ENCODE peak calls at places on chromosomes 5 and 9, in four cellular contexts. J is CD4-positive, CD25-positive, alpha-beta regulatory T cell; O is NCI-H1105; D is left ventricle myocardium superior. E is an unnamed sample.

GRCh38 chr9:114099523-114100270 is 605 bp upstream of the KIF12 start:
- DNase-seq in J (no peak), O (no peak), D (no peak), E (no peak)

GRCh38 chr5:174300118-174300940 is 254.8 kb downstream of the NSG2 start:
- DNase-seq in J (no peak), O (no peak), D (no peak), E (no peak)

GRCh38 chr5:142109356-142110045 is 922 bp downstream of the NDFIP1 start:
- DNase-seq in J (peak; percentile 75), O (no peak), D (no peak), E (peak; percentile 69)

GRCh38 chr5:68261174-68262021 is 45.8 kb downstream of the PIK3R1 start:
- DNase-seq in J (no peak), O (no peak), D (no peak), E (no peak)

GRCh38 chr9:35035851-35036701 is 36.3 kb downstream of the VCP start:
- DNase-seq in J (peak; percentile 20), O (no peak), D (peak; percentile 78), E (peak; percentile 21)

GRCh38 chr5:51373880-51374523 is 9.2 kb upstream of the ISL1 start:
- DNase-seq in J (no peak), O (no peak), D (no peak), E (peak; percentile 40)

GRCh38 chr9:99183616-99184015 is 38.1 kb downstream of the ALG2 start:
- DNase-seq in J (no peak), O (no peak), D (no peak), E (no peak)

GRCh38 chr9:101026824-101027223 is 1.7 kb upstream of the PLPPR1 start:
- DNase-seq in J (no peak), O (peak; percentile 69), D (no peak), E (no peak)

GRCh38 chr5:8908055-8908683 is 637.7 kb downstream of the SEMA5A start:
- DNase-seq in J (no peak), O (no peak), D (no peak), E (peak; percentile 27)

E was measured in retina.